ENCODE peak calls at places on chromosomes 3 and 15, in four cellular contexts. I, Q, O and B are unnamed samples.

GRCh38 chr15:86919581-86919980 is 839.9 kb downstream of the AGBL1 start:
- DNase-seq in O (no peak), I (no peak), Q (no peak), B (no peak)

GRCh38 chr3:195137638-195138588 is 133.0 kb downstream of the XXYLT1 start:
- DNase-seq in Q (no peak), I (no peak), O (no peak), B (no peak)

GRCh38 chr3:42700366-42701288 is 2.0 kb downstream of the HHATL start:
- DNase-seq in Q (peak), I (peak), O (no peak), B (no peak)

GRCh38 chr15:79218588-79219200 is 63.8 kb upstream of the ANKRD34C start:
- DNase-seq in Q (peak), O (no peak), I (no peak), B (no peak)

GRCh38 chr3:164458986-164459385 is 619.3 kb downstream of the SI start:
- DNase-seq in I (no peak), Q (no peak), O (no peak), B (no peak)

GRCh38 chr3:107988464-107989156 is 102.2 kb downstream of the CD47 start:
- DNase-seq in Q (no peak), I (no peak), O (no peak), B (no peak)

GRCh38 chr15:56249080-56249479 is 5.4 kb upstream of the RFX7 start:
- DNase-seq in I (no peak), O (no peak), Q (peak), B (peak)

GRCh38 chr15:58517252-58517681 is 85.5 kb downstream of the LIPC start:
- DNase-seq in O (peak), Q (no peak), I (no peak), B (no peak)

GRCh38 chr15:95565702-95566101 is 764.8 kb upstream of the NR2F2 start:
- DNase-seq in I (no peak), Q (no peak), O (no peak), B (no peak)

GRCh38 chr15:51366911-51367310 is 25.5 kb downstream of the GLDN start:
- DNase-seq in Q (no peak), I (no peak), O (no peak), B (no peak)

GRCh38 chr3:53880396-53881345 is 1.3 kb downstream of the ACTR8 start:
- DNase-seq in Q (peak), O (no peak), I (no peak), B (peak)

GRCh38 chr3:19029837-19030835 is 118.2 kb upstream of the KCNH8 start:
- DNase-seq in O (no peak), I (no peak), Q (peak), B (no peak)

GRCh38 chr15:85751731-85752421 is 42.8 kb downstream of the KLHL25 start:
- DNase-seq in O (no peak), I (no peak), Q (no peak), B (no peak)

DNA sequence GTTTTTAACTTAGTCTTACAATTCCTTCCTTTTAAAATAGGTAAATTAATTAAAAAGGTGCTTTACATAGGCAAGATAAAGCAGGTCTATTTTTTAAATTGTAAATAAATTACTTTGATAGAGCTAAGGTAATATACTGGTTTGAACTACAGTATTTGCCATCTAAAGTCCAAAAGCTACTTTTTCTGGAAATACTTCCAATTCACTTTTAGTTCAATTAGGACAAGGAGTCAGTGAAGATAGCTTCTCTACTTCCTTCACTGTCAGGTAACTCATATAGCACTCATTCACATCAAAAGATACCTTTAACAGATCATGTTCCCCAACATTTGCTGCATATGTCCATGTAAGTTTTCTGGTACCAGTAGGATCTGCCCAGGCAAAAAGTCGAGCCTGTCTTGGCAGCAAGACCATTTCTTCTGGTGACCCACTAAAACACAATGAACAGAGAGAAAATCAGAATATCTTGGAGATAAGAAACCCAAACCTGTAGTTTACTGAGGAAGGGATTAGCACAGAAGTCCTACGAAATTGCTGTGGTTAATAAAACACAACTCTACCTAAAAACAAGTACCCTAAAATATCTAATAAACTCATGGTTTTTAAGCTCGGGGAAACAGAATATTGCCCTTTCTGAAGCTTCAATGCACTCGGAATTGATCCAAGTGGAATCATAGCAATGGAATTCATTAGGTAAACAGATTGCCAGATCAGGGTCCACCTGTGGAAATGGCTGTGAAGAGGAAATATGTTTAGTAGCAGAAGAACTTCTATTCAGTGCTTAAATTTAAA is 153.1 kb downstream of the VPS13C start:
- DNase-seq in I (no peak), Q (no peak), O (no peak), B (peak)
- TF ChIP-seq TCF12 in I (no peak), Q (no peak), O (no peak), B (no peak)

GRCh38 chr3:49805367-49805782 is 2.3 kb downstream of the INKA1 start:
- DNase-seq in O (no peak), I (no peak), Q (peak), B (no peak)
- TF ChIP-seq TCF12 in O (no peak), I (no peak), Q (peak), B (no peak)

GRCh38 chr15:68558318-68559305 is 20.2 kb upstream of the CORO2B start:
- DNase-seq in Q (no peak), I (peak), O (no peak), B (no peak)
- TF ChIP-seq TCF12 in Q (no peak), I (no peak), O (no peak), B (no peak)

GRCh38 chr15:48416301-48416700 is 85.1 kb downstream of the DUT start:
- DNase-seq in I (no peak), Q (no peak), O (no peak), B (no peak)
- TF ChIP-seq TCF12 in I (no peak), Q (no peak), O (no peak), B (no peak)

GRCh38 chr3:74328505-74328904 is 286.0 kb downstream of the CNTN3 start:
- DNase-seq in I (no peak), O (no peak), Q (no peak), B (no peak)
- TF ChIP-seq TCF12 in I (no peak), O (no peak), Q (no peak), B (no peak)